ENCODE peak calls at places on chromosomes 6 and 20, in nine cellular contexts. B, K, C, L, R, O, X, D and U are unnamed samples.

GRCh38 chr6:154938245-154938583 is 56.9 kb upstream of the TIAM2 start:
- DNase-seq in L (no peak), C (no peak), K (no peak), B (no peak), O (no peak), D (no peak), R (no peak), X (no peak), U (no peak)

GRCh38 chr6:167113935-167114910 is 8.7 kb upstream of the CCR6 start:
- DNase-seq in B (no peak), X (no peak), R (peak; percentile 36), O (no peak), K (no peak), L (peak; percentile 60), C (no peak), D (no peak), U (peak; percentile 75)

GRCh38 chr20:59605691-59606364 is 1.5 kb downstream of the PHACTR3 start:
- DNase-seq in O (no peak), C (no peak), X (no peak), B (no peak), R (no peak), K (no peak), L (no peak), D (no peak), U (no peak)

GRCh38 chr20:49666906-49667305 is 46.8 kb downstream of the B4GALT5 start:
- DNase-seq in X (no peak), L (no peak), D (no peak), R (no peak), C (no peak), O (no peak), K (no peak), B (no peak), U (no peak)

GRCh38 chr6:26342106-26342999 is 22.6 kb upstream of the BTN3A2 start:
- DNase-seq in L (no peak), K (no peak), D (no peak), X (no peak), C (no peak), R (no peak), B (no peak), O (no peak), U (no peak)

GRCh38 chr6:152096863-152097496 is 289.5 kb downstream of the ESR1 start:
- DNase-seq in B (no peak), C (no peak), O (no peak), L (no peak), R (no peak), D (peak; percentile 31), X (no peak), K (no peak), U (no peak)

GRCh38 chr20:30488941-30489601 is 768.4 kb upstream of the DEFB115 start:
- DNase-seq in D (peak; percentile 12), R (no peak), X (no peak), O (no peak), B (no peak), L (no peak), C (peak; percentile 39), K (no peak), U (no peak)

GRCh38 chr6:56168601-56169000 is 78.8 kb downstream of the COL21A1 start:
- DNase-seq in R (no peak), X (no peak), B (no peak), K (no peak), L (no peak), C (no peak), O (no peak), D (no peak), U (no peak)

GRCh38 chr6:40957616-40958492 is 81.2 kb downstream of the UNC5CL start:
- DNase-seq in O (no peak), C (peak; percentile 42), K (no peak), R (no peak), X (no peak), L (no peak), B (peak; percentile 69), D (peak; percentile 88), U (no peak)

GRCh38 chr6:110414669-110415296 is 592 bp downstream of the DDO start:
- DNase-seq in O (no peak), B (no peak), L (no peak), C (no peak), D (no peak), X (no peak), R (no peak), K (no peak), U (no peak)

GRCh38 chr6:136860043-136860442 is 37.7 kb downstream of the PEX7 start:
- DNase-seq in R (no peak), X (no peak), C (no peak), K (no peak), D (no peak), L (no peak), B (no peak), O (no peak), U (no peak)

GRCh38 chr20:61886721-61887658 is 178.7 kb downstream of the TAF4 start:
- DNase-seq in B (peak; percentile 77), R (peak; percentile 36), K (no peak), L (peak; percentile 18), O (no peak), X (peak; percentile 64), C (peak; percentile 83), D (no peak), U (peak; percentile 13)

GRCh38 chr6:73309784-73310502 is 44.1 kb downstream of the DPPA5 start:
- DNase-seq in D (peak; percentile 18), R (peak; percentile 64), L (peak; percentile 40), C (peak; percentile 74), B (peak; percentile 68), X (peak; percentile 74), O (peak; percentile 41), K (peak; percentile 39), U (peak; percentile 26)

GRCh38 chr6:143396497-143397228 is 53.8 kb downstream of the ADAT2 start:
- DNase-seq in X (no peak), B (no peak), K (no peak), C (no peak), O (peak; percentile 20), D (no peak), R (no peak), L (no peak), U (no peak)

GRCh38 chr6:117531758-117532276 is 49.3 kb downstream of the DCBLD1 start:
- DNase-seq in K (no peak), L (no peak), R (no peak), O (no peak), X (no peak), D (no peak), C (no peak), B (no peak), U (no peak)

GRCh38 chr6:22906091-22906549 is 336.8 kb downstream of the HDGFL1 start:
- DNase-seq in L (no peak), O (no peak), X (peak; percentile 34), C (no peak), K (no peak), B (peak; percentile 51), D (no peak), R (no peak), U (no peak)

GRCh38 chr20:14775778-14776177 is 438.4 kb upstream of the FLRT3 start:
- DNase-seq in K (peak; percentile 28), D (peak; percentile 50), R (no peak), L (no peak), C (no peak), X (no peak), B (no peak), O (no peak), U (no peak)

GRCh38 chr6:82570083-82570482 is 206.5 kb downstream of the TPBG start:
- DNase-seq in L (no peak), K (no peak), C (peak; percentile 38), B (no peak), D (no peak), R (no peak), O (no peak), X (no peak), U (no peak)

GRCh38 chr6:156563710-156564109 is 213.5 kb upstream of the ARID1B start:
- DNase-seq in L (no peak), D (no peak), K (no peak), R (no peak), O (no peak), B (no peak), X (no peak), C (no peak), U (no peak)

GRCh38 chr6:116265081-116265829 is 11.4 kb upstream of the TSPYL4 start:
- DNase-seq in K (no peak), C (no peak), L (no peak), O (no peak), X (no peak), D (no peak), R (peak; percentile 51), B (no peak), U (no peak)

GRCh38 chr6:37160922-37161778 is 8.8 kb upstream of the PIM1 start:
- DNase-seq in D (peak; percentile 40), B (no peak), R (no peak), C (no peak), L (no peak), K (no peak), X (no peak), O (no peak), U (no peak)

GRCh38 chr6:145073811-145074210 is 661.5 kb downstream of the EPM2A start:
- DNase-seq in K (no peak), R (no peak), X (no peak), C (no peak), O (no peak), L (no peak), D (no peak), B (no peak), U (no peak)

GRCh38 chr20:61293951-61294350 is 41.9 kb downstream of the CDH4 start:
- DNase-seq in K (no peak), B (no peak), D (no peak), O (no peak), X (no peak), R (no peak), L (no peak), C (no peak), U (no peak)

GRCh38 chr20:49694450-49695071 is 19.1 kb downstream of the B4GALT5 start:
- DNase-seq in L (no peak), C (no peak), D (no peak), R (no peak), B (no peak), K (no peak), O (no peak), X (no peak), U (no peak)

GRCh38 chr6:149876241-149876933 is 12.2 kb upstream of the LRP11 start:
- DNase-seq in L (no peak), X (no peak), D (no peak), R (no peak), K (no peak), O (no peak), B (no peak), C (no peak), U (no peak)

GRCh38 chr6:12911387-12911960 is 194.9 kb downstream of the PHACTR1 start:
- DNase-seq in O (no peak), R (no peak), D (no peak), C (no peak), B (no peak), X (no peak), K (no peak), L (no peak), U (no peak)

GRCh38 chr6:87237804-87238203 is 82.4 kb downstream of the ZNF292 start:
- DNase-seq in L (no peak), D (peak; percentile 1), O (no peak), C (no peak), R (no peak), K (no peak), B (peak; percentile 24), X (no peak), U (peak; percentile 9)

GRCh38 chr6:78810146-78810545 is 57.2 kb upstream of the IRAK1BP1 start:
- DNase-seq in L (no peak), C (peak; percentile 50), B (peak; percentile 27), X (peak; percentile 52), D (peak; percentile 11), R (no peak), K (no peak), O (no peak), U (no peak)

GRCh38 chr6:20211037-20211940 is 980 bp downstream of the MBOAT1 start:
- DNase-seq in O (no peak), B (peak; percentile 27), R (no peak), K (no peak), L (no peak), C (no peak), X (peak; percentile 54), D (peak; percentile 12), U (no peak)

GRCh38 chr20:64098471-64099013 is 8.8 kb downstream of the NPBWR2 start:
- DNase-seq in X (no peak), B (no peak), D (no peak), K (no peak), C (no peak), O (no peak), R (no peak), L (no peak), U (no peak)

GRCh38 chr6:116290799-116291198 is 11.1 kb upstream of the TSPYL1 start:
- DNase-seq in O (no peak), B (no peak), X (no peak), D (no peak), C (no peak), K (no peak), R (no peak), L (no peak), U (no peak)